ENCODE peak calls at places on chromosomes 2 and 18, in nine cellular contexts. One of them, this sample, is unnamed.

GRCh38 chr2:164898475-164898874 is 56.9 kb downstream of the SLC38A11 start:
- DNase-seq in activated CD4-positive, CD25-positive, alpha-beta regulatory T cell treated with anti-CD3 and anti-CD28 coated beads, Interleukin-2, amount 50 U/mL, for 72 hours: no peak
- DNase-seq in activated CD4-positive, alpha-beta T cell treated with anti-CD3 and anti-CD28 coated beads, Interleukin-2, amount 50 U/mL, for 4 hours: no peak
- DNase-seq in stimulated activated CD4-positive, alpha-beta T cell treated with anti-CD3 and anti-CD28 coated beads, Interleukin-4, amount 100 ng/mL, for 24 hours: no peak
- DNase-seq in T-helper 2 cell: no peak
- DNase-seq in head of caudate nucleus: no peak
- DNase-seq in hepatocyte: peak; percentile 62
- DNase-seq in WTC11: no peak
- DNase-seq in psoas muscle: no peak
- DNase-seq in this sample: no peak

GRCh38 chr18:8329186-8329771 is 280.0 kb upstream of the RAB12 start:
- DNase-seq in activated CD4-positive, CD25-positive, alpha-beta regulatory T cell treated with anti-CD3 and anti-CD28 coated beads, Interleukin-2, amount 50 U/mL, for 72 hours: no peak
- DNase-seq in activated CD4-positive, alpha-beta T cell treated with anti-CD3 and anti-CD28 coated beads, Interleukin-2, amount 50 U/mL, for 4 hours: no peak
- DNase-seq in stimulated activated CD4-positive, alpha-beta T cell treated with anti-CD3 and anti-CD28 coated beads, Interleukin-4, amount 100 ng/mL, for 24 hours: no peak
- DNase-seq in T-helper 2 cell: no peak
- DNase-seq in head of caudate nucleus: no peak
- DNase-seq in hepatocyte: peak; percentile 37
- DNase-seq in WTC11: no peak
- DNase-seq in psoas muscle: no peak
- DNase-seq in this sample: no peak

GRCh38 chr2:70111752-70112591 is 24.7 kb downstream of the PCBP1 start:
- DNase-seq in activated CD4-positive, CD25-positive, alpha-beta regulatory T cell treated with anti-CD3 and anti-CD28 coated beads, Interleukin-2, amount 50 U/mL, for 72 hours: no peak
- DNase-seq in activated CD4-positive, alpha-beta T cell treated with anti-CD3 and anti-CD28 coated beads, Interleukin-2, amount 50 U/mL, for 4 hours: no peak
- DNase-seq in stimulated activated CD4-positive, alpha-beta T cell treated with anti-CD3 and anti-CD28 coated beads, Interleukin-4, amount 100 ng/mL, for 24 hours: no peak
- DNase-seq in T-helper 2 cell: no peak
- DNase-seq in head of caudate nucleus: no peak
- DNase-seq in hepatocyte: peak; percentile 52
- DNase-seq in WTC11: no peak
- DNase-seq in psoas muscle: no peak
- DNase-seq in this sample: no peak

GRCh38 chr2:226048625-226049024 is 649.1 kb downstream of the NYAP2 start:
- DNase-seq in activated CD4-positive, CD25-positive, alpha-beta regulatory T cell treated with anti-CD3 and anti-CD28 coated beads, Interleukin-2, amount 50 U/mL, for 72 hours: no peak
- DNase-seq in activated CD4-positive, alpha-beta T cell treated with anti-CD3 and anti-CD28 coated beads, Interleukin-2, amount 50 U/mL, for 4 hours: no peak
- DNase-seq in stimulated activated CD4-positive, alpha-beta T cell treated with anti-CD3 and anti-CD28 coated beads, Interleukin-4, amount 100 ng/mL, for 24 hours: no peak
- DNase-seq in T-helper 2 cell: no peak
- DNase-seq in head of caudate nucleus: no peak
- DNase-seq in hepatocyte: peak; percentile 16
- DNase-seq in WTC11: no peak
- DNase-seq in psoas muscle: no peak
- DNase-seq in this sample: no peak

GRCh38 chr2:198214108-198214736 is 409.8 kb downstream of the PLCL1 start:
- DNase-seq in activated CD4-positive, CD25-positive, alpha-beta regulatory T cell treated with anti-CD3 and anti-CD28 coated beads, Interleukin-2, amount 50 U/mL, for 72 hours: no peak
- DNase-seq in activated CD4-positive, alpha-beta T cell treated with anti-CD3 and anti-CD28 coated beads, Interleukin-2, amount 50 U/mL, for 4 hours: no peak
- DNase-seq in stimulated activated CD4-positive, alpha-beta T cell treated with anti-CD3 and anti-CD28 coated beads, Interleukin-4, amount 100 ng/mL, for 24 hours: no peak
- DNase-seq in T-helper 2 cell: no peak
- DNase-seq in head of caudate nucleus: no peak
- DNase-seq in hepatocyte: no peak
- DNase-seq in WTC11: no peak
- DNase-seq in psoas muscle: no peak
- DNase-seq in this sample: no peak

GRCh38 chr18:44729631-44730101 is 49.0 kb downstream of the SETBP1 start:
- DNase-seq in activated CD4-positive, CD25-positive, alpha-beta regulatory T cell treated with anti-CD3 and anti-CD28 coated beads, Interleukin-2, amount 50 U/mL, for 72 hours: no peak
- DNase-seq in activated CD4-positive, alpha-beta T cell treated with anti-CD3 and anti-CD28 coated beads, Interleukin-2, amount 50 U/mL, for 4 hours: no peak
- DNase-seq in stimulated activated CD4-positive, alpha-beta T cell treated with anti-CD3 and anti-CD28 coated beads, Interleukin-4, amount 100 ng/mL, for 24 hours: peak; percentile 13
- DNase-seq in T-helper 2 cell: peak; percentile 8
- DNase-seq in head of caudate nucleus: no peak
- DNase-seq in hepatocyte: peak; percentile 71
- DNase-seq in WTC11: no peak
- DNase-seq in psoas muscle: no peak
- DNase-seq in this sample: no peak

GRCh38 chr2:237483018-237483731 is 3.9 kb upstream of the MLPH start:
- DNase-seq in activated CD4-positive, CD25-positive, alpha-beta regulatory T cell treated with anti-CD3 and anti-CD28 coated beads, Interleukin-2, amount 50 U/mL, for 72 hours: no peak
- DNase-seq in activated CD4-positive, alpha-beta T cell treated with anti-CD3 and anti-CD28 coated beads, Interleukin-2, amount 50 U/mL, for 4 hours: no peak
- DNase-seq in stimulated activated CD4-positive, alpha-beta T cell treated with anti-CD3 and anti-CD28 coated beads, Interleukin-4, amount 100 ng/mL, for 24 hours: no peak
- DNase-seq in T-helper 2 cell: no peak
- DNase-seq in head of caudate nucleus: no peak
- DNase-seq in hepatocyte: peak; percentile 86
- DNase-seq in WTC11: no peak
- DNase-seq in psoas muscle: peak; percentile 39
- DNase-seq in this sample: peak; percentile 80

GRCh38 chr2:179818546-179818945 is 42.9 kb downstream of the ZNF385B start:
- DNase-seq in activated CD4-positive, CD25-positive, alpha-beta regulatory T cell treated with anti-CD3 and anti-CD28 coated beads, Interleukin-2, amount 50 U/mL, for 72 hours: no peak
- DNase-seq in activated CD4-positive, alpha-beta T cell treated with anti-CD3 and anti-CD28 coated beads, Interleukin-2, amount 50 U/mL, for 4 hours: no peak
- DNase-seq in stimulated activated CD4-positive, alpha-beta T cell treated with anti-CD3 and anti-CD28 coated beads, Interleukin-4, amount 100 ng/mL, for 24 hours: no peak
- DNase-seq in T-helper 2 cell: no peak
- DNase-seq in head of caudate nucleus: no peak
- DNase-seq in hepatocyte: no peak
- DNase-seq in WTC11: no peak
- DNase-seq in psoas muscle: no peak
- DNase-seq in this sample: no peak

GRCh38 chr2:209591021-209591420 is 167.2 kb downstream of the MAP2 start:
- DNase-seq in activated CD4-positive, CD25-positive, alpha-beta regulatory T cell treated with anti-CD3 and anti-CD28 coated beads, Interleukin-2, amount 50 U/mL, for 72 hours: no peak
- DNase-seq in activated CD4-positive, alpha-beta T cell treated with anti-CD3 and anti-CD28 coated beads, Interleukin-2, amount 50 U/mL, for 4 hours: no peak
- DNase-seq in stimulated activated CD4-positive, alpha-beta T cell treated with anti-CD3 and anti-CD28 coated beads, Interleukin-4, amount 100 ng/mL, for 24 hours: no peak
- DNase-seq in T-helper 2 cell: no peak
- DNase-seq in head of caudate nucleus: no peak
- DNase-seq in hepatocyte: no peak
- DNase-seq in WTC11: no peak
- DNase-seq in psoas muscle: no peak
- DNase-seq in this sample: no peak

GRCh38 chr2:52465267-52465666 is 1302.3 kb upstream of the CHAC2 start:
- DNase-seq in activated CD4-positive, CD25-positive, alpha-beta regulatory T cell treated with anti-CD3 and anti-CD28 coated beads, Interleukin-2, amount 50 U/mL, for 72 hours: no peak
- DNase-seq in activated CD4-positive, alpha-beta T cell treated with anti-CD3 and anti-CD28 coated beads, Interleukin-2, amount 50 U/mL, for 4 hours: no peak
- DNase-seq in stimulated activated CD4-positive, alpha-beta T cell treated with anti-CD3 and anti-CD28 coated beads, Interleukin-4, amount 100 ng/mL, for 24 hours: no peak
- DNase-seq in T-helper 2 cell: no peak
- DNase-seq in head of caudate nucleus: no peak
- DNase-seq in hepatocyte: no peak
- DNase-seq in WTC11: no peak
- DNase-seq in psoas muscle: no peak
- DNase-seq in this sample: no peak

This sample was measured in suprapubic skin.